ENCODE peak calls at places on chromosomes 16 and 17, in eight cellular contexts. E is COR-L47, O is HEK293T, L is mammary epithelial cell, I is HuH-7.5, N is occipital lobe, X is IMR-90, Y is mucosa of gallbladder. R is an unnamed sample.

GRCh38 chr17:43645765-43646481 is 15.8 kb downstream of the MEOX1 start:
- DNase-seq in Y (peak), L (no peak), E (no peak), X (no peak), N (no peak), O (no peak), I (peak), R (no peak)

GRCh38 chr17:53900951-53901350 is 78.2 kb downstream of the KIF2B start:
- DNase-seq in X (no peak), Y (no peak), O (no peak), E (no peak), N (no peak), I (no peak), L (no peak), R (no peak)

GRCh38 chr17:49700956-49701355 is 6.8 kb downstream of the SLC35B1 start:
- DNase-seq in O (no peak), Y (no peak), I (no peak), N (no peak), X (no peak), L (no peak), E (no peak), R (no peak)

GRCh38 chr17:40963838-40964237 is 2.9 kb downstream of the KRT39 start:
- DNase-seq in O (peak), E (no peak), N (no peak), L (peak), I (no peak), X (no peak), Y (no peak), R (no peak)

GRCh38 chr17:42312285-42313130 is 24.2 kb downstream of the STAT5A start:
- DNase-seq in N (peak), L (peak), E (peak), X (peak), Y (peak), I (peak), O (peak), R (peak)

GRCh38 chr16:88437367-88437964 is 15.6 kb upstream of the ZFPM1 start:
- DNase-seq in E (peak), L (peak), O (peak), X (peak), Y (no peak), N (peak), I (peak), R (peak)

GRCh38 chr16:69315486-69316311 is 4.5 kb downstream of the VPS4A start:
- DNase-seq in L (no peak), E (no peak), N (no peak), X (no peak), Y (no peak), I (no peak), O (no peak), R (no peak)

GRCh38 chr17:70687421-70687820 is 518.1 kb downstream of the KCNJ2 start:
- DNase-seq in N (no peak), X (no peak), Y (no peak), I (no peak), E (no peak), O (no peak), L (no peak), R (no peak)

GRCh38 chr16:26281681-26282080 is 589.9 kb downstream of the HS3ST4 start:
- DNase-seq in O (no peak), I (no peak), L (no peak), Y (no peak), X (no peak), E (no peak), N (no peak), R (no peak)

GRCh38 chr16:69307091-69307490 is 4.1 kb upstream of the VPS4A start:
- DNase-seq in I (no peak), O (no peak), X (no peak), E (no peak), Y (no peak), N (no peak), L (no peak), R (no peak)

GRCh38 chr17:17783825-17784598 is 52.8 kb downstream of the SREBF1 start:
- DNase-seq in I (no peak), N (peak), L (no peak), X (no peak), O (no peak), Y (no peak), E (peak), R (no peak)

GRCh38 chr17:4162366-4162765 is 19.4 kb downstream of the CYB5D2 start:
- DNase-seq in N (no peak), Y (no peak), I (no peak), X (no peak), E (no peak), O (no peak), L (no peak), R (no peak)

GRCh38 chr17:38344127-38344745 is 480 bp upstream of the GPR179 start:
- DNase-seq in E (no peak), N (no peak), L (no peak), O (no peak), Y (no peak), X (no peak), I (no peak), R (no peak)

GRCh38 chr16:68972720-68973119 is 129.4 kb downstream of the TANGO6 start:
- DNase-seq in X (peak), Y (no peak), L (peak), E (peak), I (no peak), O (peak), N (no peak), R (no peak)

GRCh38 chr16:57510016-57510871 is 24.0 kb upstream of the DOK4 start:
- DNase-seq in E (no peak), Y (no peak), L (no peak), I (no peak), X (no peak), N (no peak), O (no peak), R (no peak)

GRCh38 chr16:28873543-28874201 is 4.6 kb upstream of the ATP2A1 start:
- DNase-seq in I (peak), O (peak), E (no peak), N (no peak), X (no peak), L (no peak), Y (no peak), R (no peak)

GRCh38 chr16:81261049-81261648 is 22.7 kb downstream of the BCO1 start:
- DNase-seq in O (peak), L (no peak), I (no peak), E (no peak), N (no peak), Y (no peak), X (no peak), R (peak)

GRCh38 chr16:77499373-77500285 is 64.8 kb upstream of the ADAMTS18 start:
- DNase-seq in Y (no peak), O (peak), E (no peak), I (no peak), X (no peak), N (no peak), L (peak), R (no peak)

R was measured in HepG2.